ENCODE peak calls at places on chromosomes 5 and 9, in eight cellular contexts. G is stimulated activated CD8-positive, alpha-beta memory T cell treated with anti-CD3 and anti-CD28 coated beads, Interleukin-2, amount 100 ng/mL, for 1 hour; Z is GM04504; O is uterus; F is NCI-H460; B is stimulated activated CD4-positive, alpha-beta T cell treated with anti-CD3 and anti-CD28 coated beads, Interleukin-1b, Interleukin-23, amount 100 ng/mL, for 4 hours; L is Calu3; R is germinal center. I is an unnamed sample.
A peak's percentile ranks its signal among the peaks of the same experiment; 100 is the strongest.

GRCh38 chr5:108524564-108524963 is 142.7 kb upstream of the FBXL17 start:
- DNase-seq in Z (no peak), L (no peak), G (no peak), B (no peak), O (no peak), F (no peak), R (no peak), I (no peak)

GRCh38 chr5:120108586-120109254 is 355.4 kb upstream of the PRR16 start:
- DNase-seq in O (no peak), B (no peak), R (no peak), L (no peak), G (no peak), F (no peak), Z (peak; percentile 28), I (no peak)

GRCh38 chr9:131278421-131279111 is 2.3 kb upstream of the FAM78A start:
- DNase-seq in G (no peak), O (no peak), L (no peak), Z (no peak), R (peak; percentile 17), B (no peak), F (no peak), I (no peak)

GRCh38 chr9:124017929-124018730 is 6.6 kb downstream of the LHX2 start:
- DNase-seq in G (no peak), B (no peak), Z (no peak), F (no peak), R (no peak), O (no peak), L (no peak), I (no peak)

GRCh38 chr9:136545065-136545965 is 533 bp downstream of the NOTCH1 start:
- DNase-seq in O (no peak), F (no peak), B (peak; percentile 65), G (no peak), L (peak; percentile 18), R (peak; percentile 59), Z (no peak), I (peak; percentile 26)

GRCh38 chr9:120904061-120904998 is 22.3 kb downstream of the TRAF1 start:
- DNase-seq in G (no peak), Z (no peak), B (no peak), L (no peak), F (no peak), R (peak; percentile 71), O (no peak), I (peak; percentile 30)

GRCh38 chr5:164206196-164206595 is 700.8 kb downstream of the MAT2B start:
- DNase-seq in F (no peak), R (no peak), O (no peak), L (no peak), Z (no peak), B (no peak), G (no peak), I (no peak)

GRCh38 chr5:107500840-107501239 is 169.9 kb downstream of the EFNA5 start:
- DNase-seq in F (no peak), Z (no peak), R (no peak), L (no peak), B (no peak), G (no peak), O (no peak), I (no peak)